ENCODE peak calls at places on chromosome 5, in six cellular contexts. O, R, H, T, E and U are unnamed samples.

GRCh38 chr5:4189317-4189716 is 593.7 kb downstream of the IRX1 start:
- DNase-seq in H (no peak), R (no peak), E (no peak), O (no peak), T (no peak), U (no peak)

GRCh38 chr5:17132444-17133083 is 84.9 kb upstream of the BASP1 start:
- DNase-seq in R (peak), T (no peak), O (no peak), H (no peak), E (peak), U (no peak)

GRCh38 chr5:149831492-149831891 is 101.4 kb downstream of the PPARGC1B start:
- DNase-seq in E (peak), R (peak), H (no peak), T (no peak), O (no peak), U (peak)

GRCh38 chr5:139386039-139386438 is 2.9 kb upstream of the SLC23A1 start:
- DNase-seq in O (no peak), E (no peak), H (no peak), R (no peak), T (no peak), U (peak)

GRCh38 chr5:33984671-33985124 is at the start of gene SLC45A2:
- DNase-seq in T (no peak), E (peak), R (peak), H (no peak), O (no peak), U (no peak)

GRCh38 chr5:90201923-90202322 is 207.6 kb downstream of the CETN3 start:
- DNase-seq in T (no peak), R (no peak), O (no peak), H (no peak), E (no peak), U (no peak)

GRCh38 chr5:143130891-143131290 is 272.6 kb downstream of the NR3C1 start:
- DNase-seq in O (no peak), E (no peak), T (no peak), R (no peak), H (no peak), U (no peak)

GRCh38 chr5:171365351-171365750 is 22.3 kb upstream of the NPM1 start:
- DNase-seq in T (no peak), E (peak), H (peak), O (no peak), R (peak), U (no peak)

GRCh38 chr5:179765400-179765799 is 28.4 kb upstream of the LTC4S start:
- DNase-seq in T (no peak), O (no peak), R (peak), H (no peak), E (peak), U (no peak)

GRCh38 chr5:119058979-119059529 is 11.8 kb upstream of the DMXL1 start:
- DNase-seq in T (no peak), E (no peak), H (no peak), O (no peak), R (no peak), U (no peak)

GRCh38 chr5:135505973-135506372 is 29.8 kb downstream of the NEUROG1 start:
- DNase-seq in H (no peak), O (no peak), E (no peak), T (no peak), R (peak), U (no peak)

GRCh38 chr5:2022436-2022835 is 139.7 kb upstream of the IRX4 start:
- DNase-seq in R (no peak), T (no peak), O (no peak), H (no peak), E (no peak), U (no peak)

GRCh38 chr5:146084376-146084775 is 21.0 kb downstream of the PLAC8L1 start:
- DNase-seq in E (no peak), H (no peak), O (no peak), R (no peak), T (no peak), U (no peak)

GRCh38 chr5:126354012-126354856 is 69.0 kb upstream of the GRAMD2B start:
- DNase-seq in E (peak), H (no peak), O (no peak), R (peak), T (no peak), U (peak)

GRCh38 chr5:137310051-137310730 is 188.9 kb downstream of the SPOCK1 start:
- DNase-seq in T (no peak), E (peak), R (peak), O (no peak), H (no peak), U (peak)

GRCh38 chr5:43702815-43703214 is 99.8 kb downstream of the NNT start:
- DNase-seq in T (no peak), H (no peak), R (peak), E (no peak), O (no peak), U (no peak)

GRCh38 chr5:100520348-100520747 is 14.8 kb upstream of the FAM174A start:
- DNase-seq in R (no peak), E (peak), T (no peak), O (no peak), H (peak), U (no peak)

GRCh38 chr5:176529116-176529823 is 7.9 kb downstream of the RNF44 start:
- DNase-seq in H (no peak), T (no peak), E (no peak), R (no peak), O (no peak), U (no peak)

GRCh38 chr5:93162201-93162654 is 418.8 kb downstream of the NR2F1-AS1 start:
- DNase-seq in H (no peak), T (no peak), E (peak), O (peak), R (no peak), U (no peak)

GRCh38 chr5:175652741-175653663 is 4.9 kb upstream of the HRH2 start:
- DNase-seq in H (no peak), O (no peak), E (no peak), R (no peak), T (no peak), U (no peak)

GRCh38 chr5:72077390-72077789 is 29.9 kb upstream of the MAP1B start:
- DNase-seq in R (no peak), T (no peak), O (no peak), E (no peak), H (no peak), U (no peak)

GRCh38 chr5:171369056-171369455 is 18.6 kb upstream of the NPM1 start:
- DNase-seq in T (no peak), E (no peak), R (no peak), H (no peak), O (no peak), U (no peak)

GRCh38 chr5:51518607-51519006 is 135.4 kb downstream of the ISL1 start:
- DNase-seq in T (no peak), O (no peak), H (no peak), R (no peak), E (peak), U (no peak)

GRCh38 chr5:33195431-33196128 is 245.2 kb upstream of the TARS1 start:
- DNase-seq in R (peak), E (no peak), H (no peak), T (no peak), O (no peak), U (peak)

DNA sequence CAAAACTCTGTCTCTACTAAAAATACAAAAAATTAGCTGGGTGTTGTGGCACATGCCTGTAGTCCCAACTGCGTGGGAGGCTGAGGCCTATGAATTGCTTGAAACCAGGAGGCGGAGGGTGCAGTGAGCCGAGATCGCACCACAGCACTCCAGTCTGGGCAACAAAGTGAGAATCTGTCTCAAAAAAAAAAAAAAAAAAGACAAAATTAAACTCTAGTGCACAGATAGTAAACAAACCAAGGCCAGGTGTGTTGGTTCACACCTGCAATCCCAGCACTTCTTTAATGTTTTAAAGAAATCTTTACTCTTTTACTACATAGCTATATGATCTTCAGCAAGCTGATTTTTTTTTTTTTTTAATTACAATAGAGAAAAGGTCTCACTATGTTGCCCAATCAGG is 8.4 kb downstream of the ZCCHC10 start:
- DNase-seq in E (no peak), R (no peak), H (no peak), O (no peak), T (no peak), U (no peak)
- H3K9ac ChIP-seq in E (no peak), R (no peak), H (no peak), O (no peak), T (no peak), U (no peak)

GRCh38 chr5:154523104-154523503 is 45.1 kb upstream of the HAND1 start:
- DNase-seq in R (no peak), E (no peak), T (no peak), O (no peak), H (no peak), U (no peak)
- H2AK5ac ChIP-seq in R (no peak), E (no peak), T (no peak), O (peak), H (no peak), U (peak)

GRCh38 chr5:160245506-160246100 is 16.3 kb downstream of the FABP6 start:
- DNase-seq in H (no peak), O (no peak), R (no peak), T (no peak), E (no peak), U (no peak)
- H2AFZ ChIP-seq in H (no peak), O (no peak), R (peak), T (no peak), E (no peak), U (no peak)

GRCh38 chr5:170225326-170226137 is 7.3 kb upstream of the C5orf58 start:
- DNase-seq in T (no peak), R (peak), E (peak), O (peak), H (peak), U (peak)
- H3K9ac ChIP-seq in T (no peak), R (no peak), E (no peak), O (no peak), H (no peak), U (no peak)

DNA sequence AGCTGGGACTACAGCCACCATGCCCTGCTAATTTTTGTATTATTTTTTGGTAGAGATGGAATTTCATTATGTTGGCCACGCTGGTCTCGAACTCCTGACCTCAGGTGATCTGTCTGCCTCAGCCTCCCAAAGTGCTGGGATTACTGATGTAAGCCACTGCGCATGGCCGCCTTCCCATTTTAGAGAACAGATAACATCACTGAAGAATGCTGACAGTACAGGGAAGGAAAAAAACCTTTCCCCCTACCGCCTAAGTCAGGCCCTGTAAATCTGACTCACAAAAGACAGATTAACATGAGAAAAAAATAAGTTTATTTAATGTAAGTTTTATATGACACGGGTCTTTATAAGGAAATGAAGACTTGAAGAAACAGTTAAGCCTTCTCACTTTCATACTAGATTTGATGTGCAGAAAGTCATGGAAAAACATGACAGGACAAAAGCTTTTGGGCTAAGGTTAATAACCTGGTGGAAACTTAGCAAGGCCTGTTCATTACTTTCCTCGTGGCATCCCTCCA is 227.2 kb upstream of the ZNF608 start:
- DNase-seq in O (no peak), T (no peak), H (no peak), R (no peak), E (no peak), U (peak)
- H2AK5ac ChIP-seq in O (no peak), T (no peak), H (no peak), R (no peak), E (no peak), U (peak)

GRCh38 chr5:127941646-127942045 is 141.9 kb upstream of the SLC12A2 start:
- DNase-seq in T (no peak), R (no peak), O (peak), H (no peak), E (peak), U (peak)
- H2AFZ ChIP-seq in T (no peak), R (peak), O (peak), H (no peak), E (no peak), U (no peak)

DNA sequence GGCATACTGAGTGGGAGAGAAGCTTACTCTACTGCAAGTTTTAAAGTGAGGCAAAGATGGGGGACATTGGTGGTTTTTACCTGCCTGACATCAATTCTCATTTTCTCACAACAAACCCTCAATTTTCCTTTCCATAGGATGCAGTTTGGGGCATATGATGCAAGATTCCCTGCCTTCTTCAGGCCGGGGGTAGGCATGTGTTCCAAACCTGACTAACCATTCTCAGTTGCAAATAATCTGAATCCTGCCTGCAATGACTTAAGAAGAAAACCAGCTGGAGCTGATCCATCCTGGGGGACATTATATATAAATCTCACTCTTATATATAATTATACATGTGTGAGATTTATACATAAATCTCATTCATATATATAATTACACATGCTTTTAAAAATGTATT is 223.6 kb upstream of the EFNA5 start:
- DNase-seq in R (peak), H (no peak), E (peak), T (no peak), O (no peak), U (peak)
- H3K9ac ChIP-seq in R (no peak), H (no peak), E (peak), T (no peak), O (no peak), U (no peak)

GRCh38 chr5:81506378-81506777 is 112.4 kb upstream of the ACOT12 start:
- DNase-seq in E (no peak), H (no peak), O (no peak), R (no peak), T (no peak), U (no peak)
- H2AK5ac ChIP-seq in E (no peak), H (no peak), O (no peak), R (no peak), T (no peak), U (no peak)